ENCODE peak calls at places on chromosomes 2 and 18, in six cellular contexts. One of them, this sample, is unnamed.

GRCh38 chr2:7671312-7671711 is 754.1 kb downstream of the RNF144A start:
- ATAC-seq in RWPE2: no peak
- ATAC-seq in omental fat pad: no peak
- ATAC-seq in upper lobe of right lung: peak
- ATAC-seq in activated naive CD8-positive, alpha-beta T cell treated with anti-CD3 and anti-CD28 coated beads, Interleukin-2, amount 50 U/mL, for 24 hours: no peak
- ATAC-seq in stimulated activated naive CD8-positive, alpha-beta T cell treated with anti-CD3 and anti-CD28 coated beads, Interleukin-15, Interleukin-2, amounts not matched to agents 100 U/mL and 50 U/mL, for 24 hours: no peak
- ATAC-seq in this sample: no peak

GRCh38 chr2:54977149-54977548 is 73.1 kb downstream of the RTN4 start:
- ATAC-seq in RWPE2: no peak
- ATAC-seq in upper lobe of right lung: no peak
- ATAC-seq in activated naive CD8-positive, alpha-beta T cell treated with anti-CD3 and anti-CD28 coated beads, Interleukin-2, amount 50 U/mL, for 24 hours: no peak
- ATAC-seq in omental fat pad: no peak
- ATAC-seq in stimulated activated naive CD8-positive, alpha-beta T cell treated with anti-CD3 and anti-CD28 coated beads, Interleukin-15, Interleukin-2, amounts not matched to agents 100 U/mL and 50 U/mL, for 24 hours: no peak
- ATAC-seq in this sample: no peak

GRCh38 chr2:65436825-65437221 is 4.4 kb upstream of the SPRED2 start:
- ATAC-seq in omental fat pad: no peak
- ATAC-seq in upper lobe of right lung: no peak
- ATAC-seq in activated naive CD8-positive, alpha-beta T cell treated with anti-CD3 and anti-CD28 coated beads, Interleukin-2, amount 50 U/mL, for 24 hours: peak
- ATAC-seq in RWPE2: peak
- ATAC-seq in stimulated activated naive CD8-positive, alpha-beta T cell treated with anti-CD3 and anti-CD28 coated beads, Interleukin-15, Interleukin-2, amounts not matched to agents 100 U/mL and 50 U/mL, for 24 hours: peak
- ATAC-seq in this sample: peak

GRCh38 chr2:949894-950626 is 589 bp upstream of the SNTG2 start:
- ATAC-seq in stimulated activated naive CD8-positive, alpha-beta T cell treated with anti-CD3 and anti-CD28 coated beads, Interleukin-15, Interleukin-2, amounts not matched to agents 100 U/mL and 50 U/mL, for 24 hours: peak
- ATAC-seq in omental fat pad: peak
- ATAC-seq in activated naive CD8-positive, alpha-beta T cell treated with anti-CD3 and anti-CD28 coated beads, Interleukin-2, amount 50 U/mL, for 24 hours: peak
- ATAC-seq in upper lobe of right lung: peak
- ATAC-seq in RWPE2: peak
- ATAC-seq in this sample: peak

GRCh38 chr2:110106642-110107041 is 9.0 kb downstream of the MALL start:
- ATAC-seq in omental fat pad: no peak
- ATAC-seq in stimulated activated naive CD8-positive, alpha-beta T cell treated with anti-CD3 and anti-CD28 coated beads, Interleukin-15, Interleukin-2, amounts not matched to agents 100 U/mL and 50 U/mL, for 24 hours: no peak
- ATAC-seq in activated naive CD8-positive, alpha-beta T cell treated with anti-CD3 and anti-CD28 coated beads, Interleukin-2, amount 50 U/mL, for 24 hours: no peak
- ATAC-seq in upper lobe of right lung: peak
- ATAC-seq in RWPE2: peak
- ATAC-seq in this sample: no peak

GRCh38 chr2:207926133-207927076 is 98.9 kb downstream of the PLEKHM3 start:
- ATAC-seq in upper lobe of right lung: peak
- ATAC-seq in RWPE2: peak
- ATAC-seq in omental fat pad: no peak
- ATAC-seq in activated naive CD8-positive, alpha-beta T cell treated with anti-CD3 and anti-CD28 coated beads, Interleukin-2, amount 50 U/mL, for 24 hours: no peak
- ATAC-seq in stimulated activated naive CD8-positive, alpha-beta T cell treated with anti-CD3 and anti-CD28 coated beads, Interleukin-15, Interleukin-2, amounts not matched to agents 100 U/mL and 50 U/mL, for 24 hours: no peak
- ATAC-seq in this sample: no peak

GRCh38 chr2:219277703-219278654 is 1.2 kb upstream of the DNAJB2 start:
- ATAC-seq in RWPE2: peak
- ATAC-seq in activated naive CD8-positive, alpha-beta T cell treated with anti-CD3 and anti-CD28 coated beads, Interleukin-2, amount 50 U/mL, for 24 hours: no peak
- ATAC-seq in upper lobe of right lung: peak
- ATAC-seq in omental fat pad: peak
- ATAC-seq in stimulated activated naive CD8-positive, alpha-beta T cell treated with anti-CD3 and anti-CD28 coated beads, Interleukin-15, Interleukin-2, amounts not matched to agents 100 U/mL and 50 U/mL, for 24 hours: no peak
- ATAC-seq in this sample: peak

GRCh38 chr2:48230834-48231233 is 299.1 kb upstream of the STON1 start:
- ATAC-seq in activated naive CD8-positive, alpha-beta T cell treated with anti-CD3 and anti-CD28 coated beads, Interleukin-2, amount 50 U/mL, for 24 hours: no peak
- ATAC-seq in RWPE2: no peak
- ATAC-seq in upper lobe of right lung: no peak
- ATAC-seq in stimulated activated naive CD8-positive, alpha-beta T cell treated with anti-CD3 and anti-CD28 coated beads, Interleukin-15, Interleukin-2, amounts not matched to agents 100 U/mL and 50 U/mL, for 24 hours: no peak
- ATAC-seq in omental fat pad: no peak
- ATAC-seq in this sample: no peak

GRCh38 chr18:41060967-41061366 is 894.1 kb upstream of the PIK3C3 start:
- ATAC-seq in RWPE2: no peak
- ATAC-seq in upper lobe of right lung: no peak
- ATAC-seq in activated naive CD8-positive, alpha-beta T cell treated with anti-CD3 and anti-CD28 coated beads, Interleukin-2, amount 50 U/mL, for 24 hours: no peak
- ATAC-seq in omental fat pad: no peak
- ATAC-seq in stimulated activated naive CD8-positive, alpha-beta T cell treated with anti-CD3 and anti-CD28 coated beads, Interleukin-15, Interleukin-2, amounts not matched to agents 100 U/mL and 50 U/mL, for 24 hours: no peak
- ATAC-seq in this sample: no peak

GRCh38 chr18:30811580-30811979 is 231.0 kb downstream of the DSC3 start:
- ATAC-seq in stimulated activated naive CD8-positive, alpha-beta T cell treated with anti-CD3 and anti-CD28 coated beads, Interleukin-15, Interleukin-2, amounts not matched to agents 100 U/mL and 50 U/mL, for 24 hours: no peak
- ATAC-seq in activated naive CD8-positive, alpha-beta T cell treated with anti-CD3 and anti-CD28 coated beads, Interleukin-2, amount 50 U/mL, for 24 hours: no peak
- ATAC-seq in omental fat pad: no peak
- ATAC-seq in upper lobe of right lung: no peak
- ATAC-seq in RWPE2: no peak
- ATAC-seq in this sample: no peak

GRCh38 chr18:11956371-11957308 is 24.7 kb upstream of the IMPA2 start:
- ATAC-seq in activated naive CD8-positive, alpha-beta T cell treated with anti-CD3 and anti-CD28 coated beads, Interleukin-2, amount 50 U/mL, for 24 hours: no peak
- ATAC-seq in omental fat pad: no peak
- ATAC-seq in RWPE2: no peak
- ATAC-seq in stimulated activated naive CD8-positive, alpha-beta T cell treated with anti-CD3 and anti-CD28 coated beads, Interleukin-15, Interleukin-2, amounts not matched to agents 100 U/mL and 50 U/mL, for 24 hours: no peak
- ATAC-seq in upper lobe of right lung: no peak
- ATAC-seq in this sample: no peak

GRCh38 chr2:168145011-168145410 is 102.4 kb downstream of the STK39 start:
- ATAC-seq in stimulated activated naive CD8-positive, alpha-beta T cell treated with anti-CD3 and anti-CD28 coated beads, Interleukin-15, Interleukin-2, amounts not matched to agents 100 U/mL and 50 U/mL, for 24 hours: no peak
- ATAC-seq in activated naive CD8-positive, alpha-beta T cell treated with anti-CD3 and anti-CD28 coated beads, Interleukin-2, amount 50 U/mL, for 24 hours: no peak
- ATAC-seq in upper lobe of right lung: no peak
- ATAC-seq in RWPE2: no peak
- ATAC-seq in omental fat pad: no peak
- ATAC-seq in this sample: no peak

GRCh38 chr2:233486778-233487552 is 79.6 kb downstream of the USP40 start:
- ATAC-seq in stimulated activated naive CD8-positive, alpha-beta T cell treated with anti-CD3 and anti-CD28 coated beads, Interleukin-15, Interleukin-2, amounts not matched to agents 100 U/mL and 50 U/mL, for 24 hours: no peak
- ATAC-seq in activated naive CD8-positive, alpha-beta T cell treated with anti-CD3 and anti-CD28 coated beads, Interleukin-2, amount 50 U/mL, for 24 hours: no peak
- ATAC-seq in upper lobe of right lung: peak
- ATAC-seq in RWPE2: peak
- ATAC-seq in omental fat pad: peak
- ATAC-seq in this sample: no peak

GRCh38 chr2:113251118-113251517 is 27.6 kb downstream of the PAX8 start:
- ATAC-seq in upper lobe of right lung: no peak
- ATAC-seq in stimulated activated naive CD8-positive, alpha-beta T cell treated with anti-CD3 and anti-CD28 coated beads, Interleukin-15, Interleukin-2, amounts not matched to agents 100 U/mL and 50 U/mL, for 24 hours: peak
- ATAC-seq in activated naive CD8-positive, alpha-beta T cell treated with anti-CD3 and anti-CD28 coated beads, Interleukin-2, amount 50 U/mL, for 24 hours: peak
- ATAC-seq in RWPE2: no peak
- ATAC-seq in omental fat pad: no peak
- ATAC-seq in this sample: peak

GRCh38 chr2:86211796-86212188 is 12.5 kb downstream of the MRPL35 start:
- ATAC-seq in omental fat pad: no peak
- ATAC-seq in RWPE2: no peak
- ATAC-seq in upper lobe of right lung: no peak
- ATAC-seq in stimulated activated naive CD8-positive, alpha-beta T cell treated with anti-CD3 and anti-CD28 coated beads, Interleukin-15, Interleukin-2, amounts not matched to agents 100 U/mL and 50 U/mL, for 24 hours: no peak
- ATAC-seq in activated naive CD8-positive, alpha-beta T cell treated with anti-CD3 and anti-CD28 coated beads, Interleukin-2, amount 50 U/mL, for 24 hours: no peak
- ATAC-seq in this sample: no peak

GRCh38 chr2:209596275-209596674 is 172.4 kb downstream of the MAP2 start:
- ATAC-seq in omental fat pad: no peak
- ATAC-seq in activated naive CD8-positive, alpha-beta T cell treated with anti-CD3 and anti-CD28 coated beads, Interleukin-2, amount 50 U/mL, for 24 hours: no peak
- ATAC-seq in RWPE2: no peak
- ATAC-seq in upper lobe of right lung: no peak
- ATAC-seq in stimulated activated naive CD8-positive, alpha-beta T cell treated with anti-CD3 and anti-CD28 coated beads, Interleukin-15, Interleukin-2, amounts not matched to agents 100 U/mL and 50 U/mL, for 24 hours: no peak
- ATAC-seq in this sample: no peak

GRCh38 chr2:223779877-223780276 is 57.5 kb downstream of the AP1S3 start:
- ATAC-seq in omental fat pad: no peak
- ATAC-seq in RWPE2: peak
- ATAC-seq in activated naive CD8-positive, alpha-beta T cell treated with anti-CD3 and anti-CD28 coated beads, Interleukin-2, amount 50 U/mL, for 24 hours: peak
- ATAC-seq in upper lobe of right lung: peak
- ATAC-seq in stimulated activated naive CD8-positive, alpha-beta T cell treated with anti-CD3 and anti-CD28 coated beads, Interleukin-15, Interleukin-2, amounts not matched to agents 100 U/mL and 50 U/mL, for 24 hours: peak
- ATAC-seq in this sample: peak

GRCh38 chr18:55402731-55403405 is 185.1 kb downstream of the TCF4 start:
- ATAC-seq in activated naive CD8-positive, alpha-beta T cell treated with anti-CD3 and anti-CD28 coated beads, Interleukin-2, amount 50 U/mL, for 24 hours: no peak
- ATAC-seq in RWPE2: no peak
- ATAC-seq in omental fat pad: no peak
- ATAC-seq in upper lobe of right lung: no peak
- ATAC-seq in stimulated activated naive CD8-positive, alpha-beta T cell treated with anti-CD3 and anti-CD28 coated beads, Interleukin-15, Interleukin-2, amounts not matched to agents 100 U/mL and 50 U/mL, for 24 hours: no peak
- ATAC-seq in this sample: no peak

GRCh38 chr2:121149384-121149783 is 135.6 kb downstream of the TFCP2L1 start:
- ATAC-seq in activated naive CD8-positive, alpha-beta T cell treated with anti-CD3 and anti-CD28 coated beads, Interleukin-2, amount 50 U/mL, for 24 hours: no peak
- ATAC-seq in upper lobe of right lung: no peak
- ATAC-seq in stimulated activated naive CD8-positive, alpha-beta T cell treated with anti-CD3 and anti-CD28 coated beads, Interleukin-15, Interleukin-2, amounts not matched to agents 100 U/mL and 50 U/mL, for 24 hours: no peak
- ATAC-seq in omental fat pad: no peak
- ATAC-seq in RWPE2: no peak
- ATAC-seq in this sample: no peak

GRCh38 chr18:10023853-10024638 is 110.2 kb downstream of the VAPA start:
- ATAC-seq in activated naive CD8-positive, alpha-beta T cell treated with anti-CD3 and anti-CD28 coated beads, Interleukin-2, amount 50 U/mL, for 24 hours: no peak
- ATAC-seq in RWPE2: no peak
- ATAC-seq in upper lobe of right lung: peak
- ATAC-seq in stimulated activated naive CD8-positive, alpha-beta T cell treated with anti-CD3 and anti-CD28 coated beads, Interleukin-15, Interleukin-2, amounts not matched to agents 100 U/mL and 50 U/mL, for 24 hours: no peak
- ATAC-seq in omental fat pad: no peak
- ATAC-seq in this sample: no peak

GRCh38 chr2:229485782-229486181 is 214.7 kb upstream of the PID1 start:
- ATAC-seq in stimulated activated naive CD8-positive, alpha-beta T cell treated with anti-CD3 and anti-CD28 coated beads, Interleukin-15, Interleukin-2, amounts not matched to agents 100 U/mL and 50 U/mL, for 24 hours: no peak
- ATAC-seq in RWPE2: no peak
- ATAC-seq in activated naive CD8-positive, alpha-beta T cell treated with anti-CD3 and anti-CD28 coated beads, Interleukin-2, amount 50 U/mL, for 24 hours: no peak
- ATAC-seq in omental fat pad: no peak
- ATAC-seq in upper lobe of right lung: no peak
- ATAC-seq in this sample: no peak

GRCh38 chr2:111185496-111186022 is 64.8 kb downstream of the BCL2L11 start:
- ATAC-seq in activated naive CD8-positive, alpha-beta T cell treated with anti-CD3 and anti-CD28 coated beads, Interleukin-2, amount 50 U/mL, for 24 hours: no peak
- ATAC-seq in stimulated activated naive CD8-positive, alpha-beta T cell treated with anti-CD3 and anti-CD28 coated beads, Interleukin-15, Interleukin-2, amounts not matched to agents 100 U/mL and 50 U/mL, for 24 hours: no peak
- ATAC-seq in omental fat pad: peak
- ATAC-seq in upper lobe of right lung: peak
- ATAC-seq in RWPE2: no peak
- ATAC-seq in this sample: no peak

GRCh38 chr2:9162841-9163240 is 43.8 kb upstream of the ASAP2 start:
- ATAC-seq in upper lobe of right lung: no peak
- ATAC-seq in activated naive CD8-positive, alpha-beta T cell treated with anti-CD3 and anti-CD28 coated beads, Interleukin-2, amount 50 U/mL, for 24 hours: no peak
- ATAC-seq in omental fat pad: no peak
- ATAC-seq in stimulated activated naive CD8-positive, alpha-beta T cell treated with anti-CD3 and anti-CD28 coated beads, Interleukin-15, Interleukin-2, amounts not matched to agents 100 U/mL and 50 U/mL, for 24 hours: no peak
- ATAC-seq in RWPE2: no peak
- ATAC-seq in this sample: no peak

GRCh38 chr2:230748087-230748486 is 35.4 kb downstream of the CAB39 start:
- ATAC-seq in stimulated activated naive CD8-positive, alpha-beta T cell treated with anti-CD3 and anti-CD28 coated beads, Interleukin-15, Interleukin-2, amounts not matched to agents 100 U/mL and 50 U/mL, for 24 hours: no peak
- ATAC-seq in RWPE2: no peak
- ATAC-seq in activated naive CD8-positive, alpha-beta T cell treated with anti-CD3 and anti-CD28 coated beads, Interleukin-2, amount 50 U/mL, for 24 hours: peak
- ATAC-seq in upper lobe of right lung: no peak
- ATAC-seq in omental fat pad: no peak
- ATAC-seq in this sample: peak

GRCh38 chr2:239106314-239106908 is 258.5 kb downstream of the TWIST2 start:
- ATAC-seq in stimulated activated naive CD8-positive, alpha-beta T cell treated with anti-CD3 and anti-CD28 coated beads, Interleukin-15, Interleukin-2, amounts not matched to agents 100 U/mL and 50 U/mL, for 24 hours: no peak
- ATAC-seq in activated naive CD8-positive, alpha-beta T cell treated with anti-CD3 and anti-CD28 coated beads, Interleukin-2, amount 50 U/mL, for 24 hours: peak
- ATAC-seq in omental fat pad: peak
- ATAC-seq in upper lobe of right lung: peak
- ATAC-seq in RWPE2: peak
- ATAC-seq in this sample: no peak

GRCh38 chr2:189552991-189553404 is 27.6 kb downstream of the SLC40A1 start:
- ATAC-seq in omental fat pad: no peak
- ATAC-seq in RWPE2: no peak
- ATAC-seq in activated naive CD8-positive, alpha-beta T cell treated with anti-CD3 and anti-CD28 coated beads, Interleukin-2, amount 50 U/mL, for 24 hours: no peak
- ATAC-seq in upper lobe of right lung: no peak
- ATAC-seq in stimulated activated naive CD8-positive, alpha-beta T cell treated with anti-CD3 and anti-CD28 coated beads, Interleukin-15, Interleukin-2, amounts not matched to agents 100 U/mL and 50 U/mL, for 24 hours: no peak
- ATAC-seq in this sample: no peak

GRCh38 chr2:64426191-64426952 is 27.6 kb upstream of the LGALSL start:
- ATAC-seq in upper lobe of right lung: no peak
- ATAC-seq in stimulated activated naive CD8-positive, alpha-beta T cell treated with anti-CD3 and anti-CD28 coated beads, Interleukin-15, Interleukin-2, amounts not matched to agents 100 U/mL and 50 U/mL, for 24 hours: no peak
- ATAC-seq in RWPE2: peak
- ATAC-seq in activated naive CD8-positive, alpha-beta T cell treated with anti-CD3 and anti-CD28 coated beads, Interleukin-2, amount 50 U/mL, for 24 hours: no peak
- ATAC-seq in omental fat pad: no peak
- ATAC-seq in this sample: no peak

GRCh38 chr2:240686460-240686859 is 3.8 kb upstream of the AQP12B start:
- ATAC-seq in omental fat pad: no peak
- ATAC-seq in upper lobe of right lung: no peak
- ATAC-seq in activated naive CD8-positive, alpha-beta T cell treated with anti-CD3 and anti-CD28 coated beads, Interleukin-2, amount 50 U/mL, for 24 hours: no peak
- ATAC-seq in RWPE2: no peak
- ATAC-seq in stimulated activated naive CD8-positive, alpha-beta T cell treated with anti-CD3 and anti-CD28 coated beads, Interleukin-15, Interleukin-2, amounts not matched to agents 100 U/mL and 50 U/mL, for 24 hours: no peak
- ATAC-seq in this sample: no peak

GRCh38 chr2:200814276-200814815 is 2.6 kb downstream of the BZW1 start:
- ATAC-seq in upper lobe of right lung: no peak
- ATAC-seq in RWPE2: no peak
- ATAC-seq in stimulated activated naive CD8-positive, alpha-beta T cell treated with anti-CD3 and anti-CD28 coated beads, Interleukin-15, Interleukin-2, amounts not matched to agents 100 U/mL and 50 U/mL, for 24 hours: peak
- ATAC-seq in omental fat pad: no peak
- ATAC-seq in activated naive CD8-positive, alpha-beta T cell treated with anti-CD3 and anti-CD28 coated beads, Interleukin-2, amount 50 U/mL, for 24 hours: peak
- ATAC-seq in this sample: peak

GRCh38 chr18:78255013-78255412 is 724.6 kb upstream of the SALL3 start:
- ATAC-seq in upper lobe of right lung: no peak
- ATAC-seq in omental fat pad: no peak
- ATAC-seq in activated naive CD8-positive, alpha-beta T cell treated with anti-CD3 and anti-CD28 coated beads, Interleukin-2, amount 50 U/mL, for 24 hours: no peak
- ATAC-seq in RWPE2: no peak
- ATAC-seq in stimulated activated naive CD8-positive, alpha-beta T cell treated with anti-CD3 and anti-CD28 coated beads, Interleukin-15, Interleukin-2, amounts not matched to agents 100 U/mL and 50 U/mL, for 24 hours: no peak
- ATAC-seq in this sample: no peak

GRCh38 chr2:186696337-186696736 is 2.5 kb downstream of the FAM171B start:
- ATAC-seq in stimulated activated naive CD8-positive, alpha-beta T cell treated with anti-CD3 and anti-CD28 coated beads, Interleukin-15, Interleukin-2, amounts not matched to agents 100 U/mL and 50 U/mL, for 24 hours: no peak
- ATAC-seq in upper lobe of right lung: no peak
- ATAC-seq in RWPE2: no peak
- ATAC-seq in omental fat pad: no peak
- ATAC-seq in activated naive CD8-positive, alpha-beta T cell treated with anti-CD3 and anti-CD28 coated beads, Interleukin-2, amount 50 U/mL, for 24 hours: no peak
- ATAC-seq in this sample: no peak

GRCh38 chr18:681985-682384 is 24.5 kb downstream of the TYMS start:
- ATAC-seq in stimulated activated naive CD8-positive, alpha-beta T cell treated with anti-CD3 and anti-CD28 coated beads, Interleukin-15, Interleukin-2, amounts not matched to agents 100 U/mL and 50 U/mL, for 24 hours: peak
- ATAC-seq in activated naive CD8-positive, alpha-beta T cell treated with anti-CD3 and anti-CD28 coated beads, Interleukin-2, amount 50 U/mL, for 24 hours: peak
- ATAC-seq in omental fat pad: no peak
- ATAC-seq in RWPE2: no peak
- ATAC-seq in upper lobe of right lung: no peak
- ATAC-seq in this sample: peak

GRCh38 chr2:53610260-53610659 is 157.3 kb upstream of the CHAC2 start:
- ATAC-seq in stimulated activated naive CD8-positive, alpha-beta T cell treated with anti-CD3 and anti-CD28 coated beads, Interleukin-15, Interleukin-2, amounts not matched to agents 100 U/mL and 50 U/mL, for 24 hours: no peak
- ATAC-seq in upper lobe of right lung: no peak
- ATAC-seq in RWPE2: no peak
- ATAC-seq in omental fat pad: no peak
- ATAC-seq in activated naive CD8-positive, alpha-beta T cell treated with anti-CD3 and anti-CD28 coated beads, Interleukin-2, amount 50 U/mL, for 24 hours: no peak
- ATAC-seq in this sample: no peak

GRCh38 chr2:160836755-160837154 is 323.5 kb upstream of the TANK start:
- ATAC-seq in stimulated activated naive CD8-positive, alpha-beta T cell treated with anti-CD3 and anti-CD28 coated beads, Interleukin-15, Interleukin-2, amounts not matched to agents 100 U/mL and 50 U/mL, for 24 hours: no peak
- ATAC-seq in activated naive CD8-positive, alpha-beta T cell treated with anti-CD3 and anti-CD28 coated beads, Interleukin-2, amount 50 U/mL, for 24 hours: no peak
- ATAC-seq in omental fat pad: peak
- ATAC-seq in RWPE2: peak
- ATAC-seq in upper lobe of right lung: no peak
- ATAC-seq in this sample: no peak

GRCh38 chr2:222797871-222798270 is 63.0 kb upstream of the ACSL3 start:
- ATAC-seq in omental fat pad: no peak
- ATAC-seq in upper lobe of right lung: peak
- ATAC-seq in RWPE2: no peak
- ATAC-seq in activated naive CD8-positive, alpha-beta T cell treated with anti-CD3 and anti-CD28 coated beads, Interleukin-2, amount 50 U/mL, for 24 hours: peak
- ATAC-seq in stimulated activated naive CD8-positive, alpha-beta T cell treated with anti-CD3 and anti-CD28 coated beads, Interleukin-15, Interleukin-2, amounts not matched to agents 100 U/mL and 50 U/mL, for 24 hours: peak
- ATAC-seq in this sample: peak